ENCODE peak calls at places on chromosomes 16 and 17, in five cellular contexts. H is CD4-positive, CD25-positive, alpha-beta regulatory T cell; T is neuronal stem cell; Q is body of pancreas; R is naive thymus-derived CD4-positive, alpha-beta T cell. K is an unnamed sample.

GRCh38 chr16:50093607-50094570 is 28.1 kb downstream of the HEATR3 start:
- DNase-seq in H (peak; percentile 20), T (no peak), Q (peak; percentile 29), R (peak; percentile 8), K (peak; percentile 59)

GRCh38 chr17:15942207-15942833 is 2.6 kb upstream of the ADORA2B start:
- DNase-seq in H (no peak), T (no peak), Q (no peak), R (no peak), K (no peak)

GRCh38 chr16:63933841-63934240 is 1188.0 kb downstream of the CDH11 start:
- DNase-seq in H (no peak), T (no peak), Q (no peak), R (no peak), K (no peak)

GRCh38 chr16:74888227-74888862 is 96.6 kb downstream of the WDR59 start:
- DNase-seq in H (no peak), T (no peak), Q (no peak), R (no peak), K (peak; percentile 65)

GRCh38 chr17:2700491-2701141 is 10.9 kb downstream of the CLUH start:
- DNase-seq in H (no peak), T (no peak), Q (no peak), R (no peak), K (no peak)

GRCh38 chr16:25210758-25211157 is 6.0 kb upstream of the AQP8 start:
- DNase-seq in H (no peak), T (no peak), Q (no peak), R (no peak), K (no peak)

GRCh38 chr16:21265104-21265825 is 12.8 kb downstream of the CRYM start:
- DNase-seq in H (no peak), T (no peak), Q (no peak), R (no peak), K (no peak)

GRCh38 chr17:45662432-45662831 is 121.7 kb upstream of the CRHR1 start:
- DNase-seq in H (no peak), T (no peak), Q (no peak), R (no peak), K (no peak)

DNA sequence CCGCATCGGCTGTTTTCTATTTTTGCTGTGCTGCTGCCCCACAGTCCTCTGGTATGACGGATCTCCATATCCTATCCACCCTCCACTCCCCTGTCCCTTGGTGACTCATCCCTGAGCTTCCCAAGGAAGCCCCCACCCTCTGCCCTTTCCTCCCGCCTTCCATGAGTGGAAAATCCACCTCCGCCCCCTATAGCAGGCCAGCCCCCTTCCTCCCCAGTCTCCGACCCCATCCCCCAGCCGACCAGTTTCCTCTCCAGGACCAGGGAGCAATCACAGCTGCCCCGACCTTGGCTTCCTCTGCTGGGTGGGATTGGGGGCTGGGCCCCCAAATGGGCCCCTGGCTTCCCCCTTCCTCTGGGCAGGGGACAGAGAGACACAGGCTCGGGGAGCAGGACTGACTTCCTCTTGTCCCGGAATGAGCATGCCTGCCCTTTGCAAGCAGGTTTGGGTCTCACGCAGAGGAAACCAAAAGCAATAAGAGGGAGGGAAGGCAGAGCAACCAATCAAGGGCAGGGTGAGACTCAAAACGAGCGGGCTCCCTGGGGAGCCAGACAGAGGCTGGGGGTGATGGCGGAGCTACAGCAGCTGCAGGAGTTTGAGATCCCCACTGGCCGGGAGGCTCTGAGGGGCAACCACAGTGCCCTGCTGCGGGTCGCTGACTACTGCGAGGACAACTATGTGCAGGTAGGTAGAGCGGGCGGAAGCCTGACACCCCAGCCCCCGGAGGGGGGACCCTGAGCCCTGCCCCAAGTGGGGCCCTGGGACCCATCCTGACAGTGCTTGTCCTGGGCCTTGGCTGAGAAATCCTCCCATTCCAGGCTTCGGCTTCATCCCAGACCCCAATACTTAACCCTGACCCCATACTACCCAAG is at the start of the genes ABI3 and GNGT2:
- DNase-seq in H (peak; percentile 59), T (no peak), Q (no peak), R (peak; percentile 59), K (peak; percentile 71)
- H3K4me3 ChIP-seq in H (peak within 1 kb of the TSS; percentile 78), T (no peak within 1 kb of the TSS), Q (no peak within 1 kb of the TSS), R (peak within 1 kb of the TSS; percentile 84), K (peak within 1 kb of the TSS; percentile 77)

DNA sequence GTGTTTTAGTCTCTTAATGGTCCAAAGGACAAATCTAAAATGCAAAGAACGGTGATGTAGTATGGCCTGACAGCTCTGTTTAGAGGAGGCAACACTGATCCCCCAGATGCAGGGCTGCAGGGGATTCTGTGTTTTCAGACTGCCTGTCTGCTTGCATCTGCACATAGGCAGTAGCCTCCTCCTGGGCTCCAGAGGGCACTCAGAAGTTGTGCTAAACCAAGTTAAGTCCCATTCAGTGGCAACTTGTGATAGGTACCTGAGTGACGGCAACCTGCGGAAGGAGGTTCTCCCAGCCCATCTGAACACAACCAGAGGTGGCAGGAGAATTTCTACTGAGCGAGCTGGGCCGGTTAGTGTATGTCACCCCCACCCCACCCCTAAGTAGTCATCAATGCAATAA is 9.9 kb downstream of the HAS3 start:
- DNase-seq in H (no peak), T (no peak), Q (no peak), R (no peak), K (no peak)
- H3K36me3 ChIP-seq in H (peaks cover 55% of the 10 kb centered on the region), T (peaks cover 72% of the 10 kb centered on the region), Q (no peaks in the 10 kb centered on the region), R (no peaks in the 10 kb centered on the region), K (peaks cover 49% of the 10 kb centered on the region)

GRCh38 chr17:31002047-31002446 is 31.2 kb downstream of the RNF135 start:
- DNase-seq in H (no peak), T (no peak), Q (no peak), R (no peak), K (no peak)
- H3K4me3 ChIP-seq in H (no peak overlapping the region), T (no peak overlapping the region), Q (no peak overlapping the region), R (no peak overlapping the region), K (no peak overlapping the region)

DNA sequence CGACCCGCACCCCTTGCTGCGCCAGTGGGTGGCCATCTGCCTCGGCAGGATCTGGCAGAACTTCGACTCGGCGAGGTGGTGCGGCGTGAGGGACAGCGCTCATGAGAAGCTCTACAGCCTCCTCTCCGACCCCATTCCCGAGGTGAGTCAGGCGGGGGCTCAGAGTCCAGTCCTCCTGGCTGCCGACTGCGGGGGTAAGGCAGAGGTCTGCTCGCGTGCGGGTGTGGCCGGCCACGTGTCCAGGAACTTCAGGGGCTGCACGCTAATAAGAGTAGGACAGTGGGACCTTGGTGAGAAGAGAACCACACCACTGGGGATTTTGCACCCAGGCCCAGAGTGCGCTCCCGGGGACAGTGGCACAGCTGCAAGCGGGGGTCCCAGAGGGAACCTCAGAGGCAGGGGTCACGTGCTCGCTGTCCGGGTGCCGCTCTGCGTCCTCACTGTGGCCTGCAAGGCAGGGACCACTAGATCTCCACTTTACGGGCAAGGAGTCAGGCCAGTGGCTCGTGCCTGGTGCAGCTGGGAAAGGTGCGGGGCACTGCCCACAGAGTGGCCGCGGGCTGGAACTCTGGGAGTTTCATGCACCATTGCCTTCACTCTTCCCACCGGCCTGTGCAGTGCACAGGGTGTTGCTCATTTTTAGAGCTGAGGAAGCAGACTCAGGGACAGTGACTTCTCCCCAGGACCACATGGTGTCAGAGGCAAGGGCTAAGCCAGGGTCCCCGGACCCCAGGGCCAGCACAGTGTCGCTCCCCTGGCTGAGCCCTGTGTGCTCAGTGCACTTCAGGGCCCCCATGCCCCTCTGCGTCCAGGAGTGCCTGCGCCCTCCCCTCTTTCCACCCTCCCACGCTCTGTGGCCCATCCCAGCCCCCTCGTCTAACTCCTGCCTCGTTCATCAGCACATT is 107.6 kb upstream of the CHMP6 start:
- DNase-seq in H (no peak), T (no peak), Q (no peak), R (no peak), K (no peak)
- H3K36me3 ChIP-seq in H (peaks cover 30% of the 10 kb centered on the region), T (peaks cover 19% of the 10 kb centered on the region), Q (peaks cover 6% of the 10 kb centered on the region), R (no peaks in the 10 kb centered on the region), K (peaks cover 26% of the 10 kb centered on the region)